ENCODE peak calls at places on chromosomes 11 and 22, in six cellular contexts. Z, U, R, N, I and C are unnamed samples.

GRCh38 chr11:115672999-115673411 is 168.8 kb upstream of the CADM1 start:
- DNase-seq in R (no peak), I (no peak), Z (no peak), N (peak), U (peak), C (no peak)

GRCh38 chr11:130585545-130585944 is 137.1 kb downstream of the ADAMTS15 start:
- DNase-seq in N (peak), U (peak), Z (no peak), I (peak), R (no peak), C (no peak)

GRCh38 chr11:44335052-44335894 is 25.3 kb upstream of the ALX4 start:
- DNase-seq in N (no peak), I (no peak), Z (no peak), U (no peak), R (no peak), C (no peak)

GRCh38 chr11:76657139-76657823 is 13.3 kb downstream of the LRRC32 start:
- DNase-seq in Z (no peak), R (no peak), N (no peak), U (no peak), I (no peak), C (no peak)

GRCh38 chr11:69554849-69555248 is 73.4 kb downstream of the LINC01488 start:
- DNase-seq in I (no peak), U (no peak), R (no peak), Z (no peak), N (no peak), C (no peak)

GRCh38 chr22:46256358-46256958 is 6.4 kb upstream of the CDPF1 start:
- DNase-seq in I (peak), Z (no peak), R (no peak), N (no peak), U (no peak), C (no peak)

GRCh38 chr11:7577883-7578242 is 64.1 kb downstream of the PPFIBP2 start:
- DNase-seq in U (no peak), N (peak), I (peak), Z (peak), R (no peak), C (no peak)

GRCh38 chr22:29524440-29525191 is 28.9 kb downstream of the THOC5 start:
- DNase-seq in Z (peak), N (peak), U (peak), I (peak), R (no peak), C (no peak)

DNA sequence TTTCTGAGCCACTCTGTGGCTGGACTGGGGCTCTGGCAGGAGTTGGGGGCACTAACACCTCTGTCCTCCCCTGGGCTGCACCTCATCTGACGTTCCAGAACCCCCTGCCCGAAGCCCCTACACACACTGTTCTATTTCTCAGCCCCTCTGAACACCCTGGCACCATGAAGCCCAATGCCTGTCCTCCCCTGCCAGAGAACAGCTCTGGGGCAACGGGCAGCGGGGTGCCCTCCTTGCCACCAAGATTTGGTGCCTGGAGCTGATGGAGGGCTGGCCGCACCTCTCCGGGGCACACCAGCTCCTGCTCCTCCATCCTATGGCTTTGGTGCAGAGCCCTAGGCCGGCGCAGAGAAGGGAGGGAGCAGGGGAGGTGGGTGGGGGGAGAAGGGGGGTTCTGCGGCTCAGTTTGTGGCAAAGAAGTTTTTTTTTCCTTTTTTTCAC is 16.3 kb downstream of the DUSP8 start:
- DNase-seq in U (no peak), N (no peak), R (no peak), Z (no peak), I (no peak), C (no peak)
- H3K27ac ChIP-seq in U (no peak), N (no peak), R (no peak), Z (no peak), I (no peak), C (no peak)

DNA sequence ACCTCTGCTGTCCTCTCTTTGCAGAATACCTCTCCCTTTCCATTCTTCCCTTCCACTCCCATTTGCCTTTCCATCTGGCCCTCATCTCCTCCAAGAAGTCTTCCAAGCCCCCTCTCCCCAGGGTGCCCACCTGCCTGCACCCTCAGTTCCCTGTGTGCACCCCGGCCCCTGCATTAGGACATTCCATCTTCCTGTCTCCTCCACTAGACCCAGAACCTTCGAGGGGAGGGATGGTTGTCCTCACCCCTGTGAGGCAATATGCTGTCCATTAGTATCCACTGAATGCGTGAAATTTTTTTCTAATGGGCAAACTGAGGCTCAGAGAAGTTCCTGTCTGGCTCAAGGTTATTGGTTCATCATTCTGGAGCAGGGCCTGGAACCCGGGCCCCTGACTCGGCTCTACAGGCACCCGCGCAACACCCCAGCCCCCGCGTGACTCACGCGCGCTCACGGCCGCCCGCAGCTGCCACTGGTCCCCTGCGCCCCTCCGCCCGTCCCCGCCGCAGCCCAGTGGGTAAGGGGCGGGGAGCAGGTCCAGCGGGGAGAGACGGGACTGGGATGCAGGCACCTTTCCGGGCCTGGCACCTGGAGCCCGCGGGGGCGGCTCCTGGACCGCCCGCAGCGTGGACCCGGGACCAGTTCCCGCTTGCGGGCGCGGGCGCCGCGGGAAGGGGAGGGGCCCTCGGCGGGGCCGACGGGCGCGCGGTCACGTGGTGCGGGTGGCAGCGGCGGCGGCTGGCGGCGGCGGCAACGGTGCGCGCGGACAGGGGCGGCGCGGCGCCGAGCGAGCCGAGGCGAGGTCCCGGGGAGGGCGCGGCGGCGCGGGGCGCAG is 7.0 kb downstream of the SEPTIN3 start:
- DNase-seq in R (no peak), Z (no peak), N (no peak), I (no peak), U (no peak), C (no peak)
- TF ChIP-seq EZH2 in R (no peak), Z (no peak), N (peak), I (no peak), U (peak), C (peak)

GRCh38 chr11:61111786-61112517 is 9.7 kb downstream of the CD5 start:
- DNase-seq in U (no peak), N (no peak), I (no peak), R (no peak), Z (no peak), C (no peak)

GRCh38 chr11:61115498-61116224 is 13.4 kb downstream of the CD5 start:
- DNase-seq in Z (no peak), U (no peak), R (no peak), I (no peak), N (no peak), C (no peak)

GRCh38 chr11:61114913-61115312 is 12.6 kb downstream of the CD5 start:
- DNase-seq in N (no peak), R (no peak), U (no peak), Z (no peak), I (no peak), C (no peak)

GRCh38 chr11:61111060-61111435 is 8.8 kb downstream of the CD5 start:
- DNase-seq in U (no peak), Z (no peak), I (no peak), N (no peak), R (no peak), C (no peak)

DNA sequence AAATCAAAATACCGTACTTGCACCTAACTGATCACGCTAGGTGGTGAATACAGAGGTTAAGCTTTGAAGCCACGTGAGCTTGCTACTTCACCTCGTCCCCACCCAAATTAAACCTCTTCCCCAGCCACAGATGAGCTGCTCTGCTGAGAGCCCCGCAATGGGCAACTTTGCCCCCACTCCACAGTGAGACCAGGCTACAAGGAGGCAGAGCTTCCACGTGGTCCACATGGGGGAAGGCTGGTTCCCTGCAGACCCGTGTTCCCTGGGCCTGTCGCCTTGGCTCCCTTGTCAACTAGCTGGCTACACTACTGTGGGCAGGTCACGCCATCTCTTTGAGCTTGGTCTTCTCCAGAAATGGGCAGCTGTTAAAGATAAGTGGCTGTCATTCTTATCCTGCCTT is 10.9 kb downstream of the CD5 start:
- DNase-seq in R (no peak), U (no peak), Z (no peak), I (no peak), N (no peak), C (no peak)
- H3K27ac ChIP-seq in R (no peak), U (no peak), Z (no peak), I (no peak), N (no peak), C (no peak)

GRCh38 chr11:124865181-124865901 is at the start of gene ROBO3:
- DNase-seq in R (no peak), U (no peak), N (peak), Z (no peak), I (no peak), C (no peak)
- TF ChIP-seq EZH2 in R (no peak), U (peak), N (peak), Z (peak), I (no peak), C (peak)

GRCh38 chr11:57777969-57778317 is 16.3 kb downstream of the CTNND1 start:
- DNase-seq in N (no peak), U (no peak), I (peak), Z (peak), R (no peak), C (no peak)

GRCh38 chr11:57778318-57779037 is 16.9 kb downstream of the CTNND1 start:
- DNase-seq in U (peak), R (peak), Z (peak), N (peak), I (peak), C (peak)

GRCh38 chr11:57775474-57775873 is 13.9 kb downstream of the CTNND1 start:
- DNase-seq in R (no peak), U (no peak), I (peak), Z (peak), N (no peak), C (no peak)

GRCh38 chr11:57776577-57776976 is 15.0 kb downstream of the CTNND1 start:
- DNase-seq in I (peak), R (no peak), N (no peak), Z (no peak), U (no peak), C (no peak)

DNA sequence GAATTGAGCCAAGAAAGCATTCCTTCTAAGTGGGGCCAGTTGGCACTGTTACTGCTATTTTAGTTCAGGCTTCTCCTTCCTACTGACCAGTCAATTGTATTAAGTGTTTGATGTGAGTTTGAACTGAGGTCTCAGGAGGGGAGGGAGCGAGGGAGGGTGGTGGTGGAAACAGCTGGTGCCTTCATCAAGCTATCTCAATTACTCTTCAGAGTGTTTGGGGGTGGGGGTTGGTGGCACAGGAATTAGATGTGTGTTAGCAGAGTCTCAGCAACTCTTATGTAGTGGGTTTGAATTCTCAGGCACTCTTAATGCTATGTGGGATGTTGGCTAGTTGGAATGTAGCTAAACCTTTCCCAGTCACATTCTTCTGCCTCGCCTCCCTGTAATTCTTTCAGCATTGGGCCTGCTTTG is 14.5 kb downstream of the CTNND1 start:
- DNase-seq in N (peak), I (no peak), Z (peak), U (peak), R (no peak), C (no peak)
- H3K27ac ChIP-seq in N (peak), I (peak), Z (peak), U (peak), R (peak), C (peak)